ENCODE peak calls at places on chromosomes 1 and 21, in four cellular contexts. One of them, this sample, is unnamed. For H3K4me1, the result is how much of the 10 kb centered on the place peaks cover.

GRCh38 chr1:192668434-192668983 is 32.6 kb downstream of the RGS13 start:
- DNase-seq in CD8-positive, alpha-beta T cell: no peak
- DNase-seq in heart right ventricle: no peak
- DNase-seq in lower lobe of right lung: no peak
- DNase-seq in this sample: no peak

GRCh38 chr1:168320805-168321577 is 40.3 kb downstream of the TBX19 start:
- DNase-seq in heart right ventricle: no peak
- DNase-seq in CD8-positive, alpha-beta T cell: no peak
- DNase-seq in lower lobe of right lung: no peak
- DNase-seq in this sample: peak

GRCh38 chr1:186829679-186830587 is 1.2 kb downstream of the PLA2G4A start:
- DNase-seq in lower lobe of right lung: no peak
- DNase-seq in heart right ventricle: no peak
- DNase-seq in CD8-positive, alpha-beta T cell: no peak
- DNase-seq in this sample: no peak

GRCh38 chr1:100736766-100737165 is 17.2 kb downstream of the VCAM1 start:
- DNase-seq in CD8-positive, alpha-beta T cell: no peak
- DNase-seq in lower lobe of right lung: no peak
- DNase-seq in heart right ventricle: no peak
- DNase-seq in this sample: no peak

GRCh38 chr1:183543619-183544204 is 46.5 kb downstream of the NCF2 start:
- DNase-seq in lower lobe of right lung: no peak
- DNase-seq in heart right ventricle: no peak
- DNase-seq in CD8-positive, alpha-beta T cell: no peak
- DNase-seq in this sample: no peak

GRCh38 chr1:229803601-229804217 is 177.7 kb downstream of the URB2 start:
- DNase-seq in CD8-positive, alpha-beta T cell: no peak
- DNase-seq in heart right ventricle: no peak
- DNase-seq in lower lobe of right lung: no peak
- DNase-seq in this sample: no peak

GRCh38 chr21:36966846-36967657 is 583 bp upstream of the HLCS start:
- DNase-seq in CD8-positive, alpha-beta T cell: no peak
- DNase-seq in lower lobe of right lung: no peak
- DNase-seq in heart right ventricle: no peak
- DNase-seq in this sample: peak

GRCh38 chr1:99264201-99265021 is at the start of gene PLPPR4:
- DNase-seq in CD8-positive, alpha-beta T cell: no peak
- DNase-seq in heart right ventricle: peak
- DNase-seq in lower lobe of right lung: peak
- DNase-seq in this sample: peak

GRCh38 chr1:237154173-237154572 is 112.2 kb downstream of the RYR2 start:
- DNase-seq in CD8-positive, alpha-beta T cell: no peak
- DNase-seq in heart right ventricle: no peak
- DNase-seq in lower lobe of right lung: no peak
- DNase-seq in this sample: no peak

GRCh38 chr21:28018741-28019669 is 973.7 kb downstream of the LTN1 start:
- DNase-seq in CD8-positive, alpha-beta T cell: no peak
- DNase-seq in heart right ventricle: peak
- DNase-seq in lower lobe of right lung: no peak
- DNase-seq in this sample: no peak
- TF ChIP-seq CTCF in CD8-positive, alpha-beta T cell: no peak
- TF ChIP-seq CTCF in heart right ventricle: no peak
- TF ChIP-seq CTCF in lower lobe of right lung: no peak
- TF ChIP-seq CTCF in this sample: no peak

DNA sequence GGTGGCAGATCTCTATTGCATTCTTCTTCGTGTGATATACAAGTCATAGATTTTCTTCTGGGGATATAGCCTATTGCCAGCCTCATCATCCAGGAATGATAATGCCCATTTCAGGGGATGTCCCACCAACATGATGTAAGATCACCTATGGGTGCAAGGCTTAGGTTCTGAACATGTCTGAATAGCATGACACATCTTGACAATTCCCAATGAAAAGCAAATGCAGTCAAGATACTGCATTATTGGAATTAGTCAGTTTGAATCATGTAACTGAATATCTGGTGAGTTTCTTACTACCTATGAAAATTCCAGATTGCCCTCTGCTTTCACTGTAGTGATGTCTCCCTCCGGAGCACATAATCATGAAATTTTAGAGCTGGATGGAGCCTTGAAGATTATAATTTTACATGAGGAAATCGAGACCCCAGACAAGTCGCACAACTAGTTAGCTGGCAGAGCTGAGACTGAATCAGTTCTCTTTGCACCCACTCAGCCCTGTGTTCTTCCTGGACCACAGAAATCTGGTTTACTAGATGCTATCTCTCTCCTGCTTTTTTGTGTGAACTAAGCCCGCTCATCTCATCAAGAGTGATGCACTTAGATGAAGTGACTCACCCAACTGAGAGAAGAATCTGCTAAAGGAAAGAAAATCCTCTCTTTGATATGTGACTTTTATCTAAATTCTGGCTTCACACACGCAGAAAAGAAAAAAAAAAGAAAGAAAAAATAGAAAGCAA is 65.0 kb downstream of the WDR64 start:
- DNase-seq in heart right ventricle: no peak
- DNase-seq in CD8-positive, alpha-beta T cell: peak
- DNase-seq in lower lobe of right lung: no peak
- DNase-seq in this sample: no peak
- H3K4me3 ChIP-seq in heart right ventricle: no peak
- H3K4me3 ChIP-seq in CD8-positive, alpha-beta T cell: no peak
- H3K4me3 ChIP-seq in lower lobe of right lung: no peak
- H3K4me3 ChIP-seq in this sample: no peak

DNA sequence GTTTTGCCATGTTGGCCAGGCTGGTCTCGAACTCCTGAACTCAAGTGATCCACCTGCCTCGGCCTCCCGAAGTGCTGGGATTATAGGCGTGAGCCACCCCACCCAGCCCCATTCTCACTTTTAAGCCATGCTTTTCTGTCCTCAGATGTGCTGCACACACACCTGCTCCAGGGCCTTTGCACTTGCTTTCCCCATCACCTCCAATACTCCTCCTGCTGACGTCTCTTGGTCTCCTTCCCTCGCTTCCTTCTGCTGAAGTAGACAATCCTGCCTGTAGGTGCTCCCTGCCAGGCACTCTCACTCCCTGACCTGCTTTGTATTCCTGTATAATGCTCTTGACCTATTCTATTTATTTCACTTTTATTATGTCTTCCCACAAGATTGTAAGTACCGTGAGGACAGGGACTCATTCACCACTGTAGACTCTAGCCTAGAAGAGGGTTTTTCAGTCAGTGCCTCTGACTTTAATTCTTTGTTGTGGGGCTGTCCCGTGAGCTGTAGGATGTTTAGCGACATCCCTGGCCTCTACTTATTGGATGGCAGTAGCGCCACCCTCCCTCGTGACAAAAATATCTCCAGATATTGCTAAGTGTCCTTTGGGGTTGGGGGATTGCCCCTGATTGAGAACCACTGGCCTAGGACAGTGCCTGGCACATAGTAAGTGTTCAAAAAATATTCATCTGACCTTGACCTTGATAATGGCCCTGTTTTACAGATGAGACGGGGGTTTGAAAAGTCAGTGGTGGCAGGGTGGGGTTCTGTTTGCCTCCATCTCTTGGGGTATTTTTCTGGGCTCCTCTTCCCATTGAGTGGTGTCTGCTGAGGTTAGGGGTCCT is 4.6 kb downstream of the TNFRSF1B start:
- DNase-seq in heart right ventricle: no peak
- DNase-seq in CD8-positive, alpha-beta T cell: no peak
- DNase-seq in lower lobe of right lung: no peak
- DNase-seq in this sample: no peak
- H3K4me1 ChIP-seq in heart right ventricle: half or more
- H3K4me1 ChIP-seq in CD8-positive, alpha-beta T cell: half or more
- H3K4me1 ChIP-seq in lower lobe of right lung: half or more
- H3K4me1 ChIP-seq in this sample: under half

GRCh38 chr1:79198841-79199240 is 192.3 kb upstream of the ADGRL4 start:
- DNase-seq in lower lobe of right lung: no peak
- DNase-seq in heart right ventricle: no peak
- DNase-seq in CD8-positive, alpha-beta T cell: no peak
- DNase-seq in this sample: no peak

GRCh38 chr1:79193211-79194079 is 186.9 kb upstream of the ADGRL4 start:
- DNase-seq in lower lobe of right lung: no peak
- DNase-seq in heart right ventricle: no peak
- DNase-seq in CD8-positive, alpha-beta T cell: no peak
- DNase-seq in this sample: no peak

DNA sequence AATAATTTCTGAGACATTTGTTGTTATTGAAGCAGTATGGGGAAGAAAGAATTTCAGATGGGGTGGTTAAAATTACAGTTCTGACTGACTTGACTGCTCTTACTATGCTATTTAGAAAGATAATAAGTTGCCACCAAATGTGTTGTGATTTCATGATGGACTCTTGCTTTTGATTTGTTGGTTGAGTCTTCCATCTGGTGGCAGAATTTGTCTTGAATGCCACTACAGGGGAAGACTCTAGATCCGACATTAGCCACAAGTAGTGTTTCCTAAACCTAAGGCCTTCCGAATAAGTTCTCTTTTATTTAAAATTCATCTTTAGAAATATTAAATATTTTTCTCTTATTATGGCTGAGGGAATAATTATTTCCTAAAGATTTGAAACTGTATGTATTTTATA is 190.9 kb upstream of the ADGRL4 start:
- DNase-seq in CD8-positive, alpha-beta T cell: no peak
- DNase-seq in heart right ventricle: no peak
- DNase-seq in lower lobe of right lung: no peak
- DNase-seq in this sample: no peak
- TF ChIP-seq CTCF in CD8-positive, alpha-beta T cell: no peak
- TF ChIP-seq CTCF in heart right ventricle: peak
- TF ChIP-seq CTCF in lower lobe of right lung: peak
- TF ChIP-seq CTCF in this sample: peak

GRCh38 chr1:26283226-26283853 is 3.5 kb downstream of the SH3BGRL3 start:
- DNase-seq in heart right ventricle: no peak
- DNase-seq in CD8-positive, alpha-beta T cell: no peak
- DNase-seq in lower lobe of right lung: no peak
- DNase-seq in this sample: no peak

GRCh38 chr1:26282694-26283019 is 2.8 kb downstream of the SH3BGRL3 start:
- DNase-seq in heart right ventricle: no peak
- DNase-seq in lower lobe of right lung: no peak
- DNase-seq in CD8-positive, alpha-beta T cell: no peak
- DNase-seq in this sample: no peak

GRCh38 chr1:26281091-26281958 is 1.4 kb downstream of the SH3BGRL3 start:
- DNase-seq in heart right ventricle: no peak
- DNase-seq in lower lobe of right lung: no peak
- DNase-seq in CD8-positive, alpha-beta T cell: no peak
- DNase-seq in this sample: no peak

GRCh38 chr1:26280333-26281042 is 602 bp downstream of the SH3BGRL3 start:
- DNase-seq in lower lobe of right lung: no peak
- DNase-seq in CD8-positive, alpha-beta T cell: no peak
- DNase-seq in heart right ventricle: no peak
- DNase-seq in this sample: peak

GRCh38 chr1:26281971-26282693 is 2.2 kb downstream of the SH3BGRL3 start:
- DNase-seq in heart right ventricle: no peak
- DNase-seq in lower lobe of right lung: no peak
- DNase-seq in CD8-positive, alpha-beta T cell: no peak
- DNase-seq in this sample: no peak
- H3K4me3 ChIP-seq in heart right ventricle: peak
- H3K4me3 ChIP-seq in lower lobe of right lung: peak
- H3K4me3 ChIP-seq in CD8-positive, alpha-beta T cell: no peak
- H3K4me3 ChIP-seq in this sample: no peak